ENCODE peak calls at places on chromosomes 6 and 20, in seven cellular contexts. H is IMR-90, J is H9, Q is mesenchymal stem cell, O is mesendoderm, T is neuronal stem cell, U is trophoblast cell. S is an unnamed sample.

GRCh38 chr6:111709615-111710398 is 104.1 kb upstream of the TRAF3IP2 start:
- DNase-seq in H (peak; percentile 76), J (peak; percentile 43), Q (peak; percentile 71), O (peak; percentile 66), T (peak; percentile 48), U (peak; percentile 22), S (no peak)

GRCh38 chr6:125004797-125005595 is 42.8 kb downstream of the RNF217 start:
- DNase-seq in H (no peak), J (no peak), Q (no peak), O (no peak), T (no peak), U (no peak), S (no peak)

GRCh38 chr6:144006731-144007454 is 1.2 kb downstream of the PLAGL1 start:
- DNase-seq in H (peak; percentile 75), J (no peak), Q (peak; percentile 65), O (peak; percentile 19), T (no peak), U (no peak), S (no peak)

GRCh38 chr20:37498066-37498702 is 22.9 kb upstream of the NNAT start:
- DNase-seq in H (peak; percentile 43), J (no peak), Q (peak; percentile 22), O (no peak), T (no peak), U (no peak), S (no peak)

GRCh38 chr20:54155736-54156317 is 18.0 kb downstream of the CYP24A1 start:
- DNase-seq in H (no peak), J (no peak), Q (no peak), O (no peak), T (no peak), U (no peak), S (no peak)

GRCh38 chr20:61887694-61888093 is 178.0 kb downstream of the TAF4 start:
- DNase-seq in H (no peak), J (no peak), Q (no peak), O (peak; percentile 32), T (no peak), U (no peak), S (no peak)

GRCh38 chr6:148915889-148916288 is 169.1 kb downstream of the UST start:
- DNase-seq in H (no peak), J (no peak), Q (no peak), O (no peak), T (no peak), U (no peak), S (no peak)

GRCh38 chr6:117265425-117266266 is at the start of gene VGLL2:
- DNase-seq in H (peak; percentile 18), J (peak; percentile 70), Q (peak; percentile 45), O (peak; percentile 72), T (peak; percentile 68), U (peak; percentile 33), S (peak; percentile 79)

GRCh38 chr6:134103004-134103403 is 50.6 kb upstream of the SLC2A12 start:
- DNase-seq in H (no peak), J (no peak), Q (no peak), O (no peak), T (no peak), U (no peak), S (no peak)

GRCh38 chr6:132872923-132873322 is 58.6 kb downstream of the RPS12 start:
- DNase-seq in H (no peak), J (no peak), Q (no peak), O (no peak), T (no peak), U (no peak), S (no peak)

GRCh38 chr6:54217018-54217417 is 91.2 kb upstream of the TINAG start:
- DNase-seq in H (no peak), J (no peak), Q (no peak), O (no peak), T (no peak), U (no peak), S (no peak)

DNA sequence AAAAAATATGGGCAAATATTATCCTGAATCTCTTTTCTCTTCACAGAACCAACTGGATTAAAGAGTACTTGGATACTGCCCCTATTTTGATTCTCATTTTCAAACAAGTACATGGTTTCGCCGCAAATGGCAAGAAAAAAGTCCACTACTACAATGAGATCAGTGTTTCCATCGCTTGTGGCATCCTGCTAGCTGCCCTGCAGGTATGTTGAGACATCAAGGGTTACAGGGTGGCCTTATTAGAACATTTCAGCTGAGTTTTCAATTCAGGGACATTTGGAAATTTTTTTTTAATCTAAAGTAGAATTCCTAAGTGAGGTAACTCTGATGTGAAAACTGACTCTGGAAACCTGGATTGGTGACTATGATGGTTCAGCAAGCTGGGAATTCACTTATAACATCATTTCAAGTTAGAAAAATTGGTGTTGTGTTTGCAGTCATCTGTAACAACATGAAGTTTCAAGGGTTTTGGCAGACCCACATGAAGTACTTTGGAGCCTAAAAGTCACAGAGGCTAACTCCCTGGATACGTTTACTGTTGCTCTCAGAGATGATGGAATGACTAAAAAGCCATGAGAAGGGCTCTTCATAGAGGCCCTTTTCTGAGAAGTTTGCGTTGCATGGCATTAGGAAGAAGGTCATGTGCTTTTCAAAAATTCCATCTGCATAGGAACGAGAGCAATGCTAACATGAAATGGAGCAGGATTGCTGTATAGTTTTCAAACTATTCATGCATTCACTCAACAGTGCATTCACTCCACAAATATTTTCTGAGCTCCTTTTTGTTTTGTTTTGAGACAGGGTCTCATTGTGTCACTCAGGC is 25.5 kb downstream of the IYD start:
- DNase-seq in H (no peak), J (no peak), Q (no peak), O (no peak), T (no peak), U (peak; percentile 32), S (no peak)
- H2AK5ac ChIP-seq in H (no peak overlapping the region), J (no peak overlapping the region), Q (no peak overlapping the region), O (no peak overlapping the region), T (no peak overlapping the region), U (no peak overlapping the region), S (no peak overlapping the region)

GRCh38 chr6:18742406-18742805 is 355.3 kb downstream of the RNF144B start:
- DNase-seq in H (no peak), J (no peak), Q (no peak), O (no peak), T (no peak), U (no peak), S (no peak)

GRCh38 chr6:18752278-18753057 is 365.3 kb downstream of the RNF144B start:
- DNase-seq in H (no peak), J (peak; percentile 33), Q (no peak), O (peak; percentile 48), T (no peak), U (no peak), S (no peak)

GRCh38 chr6:18741741-18742140 is 354.6 kb downstream of the RNF144B start:
- DNase-seq in H (no peak), J (no peak), Q (no peak), O (no peak), T (no peak), U (no peak), S (no peak)

GRCh38 chr6:18748314-18748713 is 361.2 kb downstream of the RNF144B start:
- DNase-seq in H (no peak), J (no peak), Q (no peak), O (no peak), T (peak; percentile 46), U (no peak), S (no peak)

DNA sequence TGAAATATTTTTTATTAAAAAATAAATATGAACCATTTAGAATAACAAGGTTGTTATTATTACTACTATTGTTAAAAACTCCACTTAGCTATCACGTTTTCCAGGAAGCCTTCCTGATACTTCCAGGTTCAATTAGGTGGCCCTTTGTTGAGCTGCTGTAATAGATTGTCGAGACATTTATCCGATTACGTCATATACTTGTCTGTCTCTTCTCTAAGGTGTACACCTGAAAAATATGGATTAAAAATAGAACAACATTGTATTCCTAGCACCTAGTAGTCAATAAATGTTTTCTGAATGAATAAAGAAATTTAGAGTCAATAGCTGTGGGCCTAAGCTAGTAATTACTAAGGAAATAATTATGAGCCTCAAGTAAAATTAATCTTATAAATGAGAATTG is 359.6 kb downstream of the RNF144B start:
- DNase-seq in H (no peak), J (no peak), Q (no peak), O (no peak), T (no peak), U (no peak), S (no peak)
- H2AK5ac ChIP-seq in H (no peak overlapping the region), J (no peak overlapping the region), Q (no peak overlapping the region), O (no peak overlapping the region), T (no peak overlapping the region), U (no peak overlapping the region), S (no peak overlapping the region)

GRCh38 chr20:6611911-6612614 is 155.4 kb upstream of the BMP2 start:
- DNase-seq in H (no peak), J (no peak), Q (no peak), O (no peak), T (no peak), U (no peak), S (no peak)

GRCh38 chr20:6616421-6616820 is 151.1 kb upstream of the BMP2 start:
- DNase-seq in H (no peak), J (no peak), Q (no peak), O (no peak), T (no peak), U (no peak), S (no peak)

GRCh38 chr20:6614836-6615235 is 152.7 kb upstream of the BMP2 start:
- DNase-seq in H (no peak), J (no peak), Q (no peak), O (no peak), T (no peak), U (no peak), S (no peak)

GRCh38 chr20:6612615-6612917 is 154.9 kb upstream of the BMP2 start:
- DNase-seq in H (no peak), J (no peak), Q (no peak), O (no peak), T (no peak), U (no peak), S (no peak)

GRCh38 chr20:6613280-6613861 is 154.1 kb upstream of the BMP2 start:
- DNase-seq in H (no peak), J (no peak), Q (no peak), O (peak; percentile 44), T (no peak), U (no peak), S (no peak)
- H2AK5ac ChIP-seq in H (no peak overlapping the region), J (no peak overlapping the region), Q (no peak overlapping the region), O (no peak overlapping the region), T (no peak overlapping the region), U (no peak overlapping the region), S (no peak overlapping the region)

GRCh38 chr6:166999845-167000253 is 652 bp downstream of the CEP43 start:
- DNase-seq in H (no peak), J (no peak), Q (peak; percentile 35), O (peak; percentile 39), T (no peak), U (no peak), S (no peak)
- H2AK5ac ChIP-seq in H (no peak overlapping the region), J (no peak overlapping the region), Q (no peak overlapping the region), O (no peak overlapping the region), T (peak overlapping the region; percentile 79), U (no peak overlapping the region), S (no peak overlapping the region)

GRCh38 chr6:167119680-167120556 is 3.0 kb upstream of the CCR6 start:
- DNase-seq in H (no peak), J (no peak), Q (no peak), O (no peak), T (no peak), U (no peak), S (no peak)
- H2AK5ac ChIP-seq in H (no peak overlapping the region), J (no peak overlapping the region), Q (no peak overlapping the region), O (no peak overlapping the region), T (no peak overlapping the region), U (no peak overlapping the region), S (no peak overlapping the region)

GRCh38 chr20:46665602-46666001 is 14.3 kb upstream of the SLC13A3 start:
- DNase-seq in H (no peak), J (no peak), Q (no peak), O (no peak), T (no peak), U (peak; percentile 48), S (no peak)
- H2AK5ac ChIP-seq in H (no peak overlapping the region), J (no peak overlapping the region), Q (no peak overlapping the region), O (no peak overlapping the region), T (no peak overlapping the region), U (no peak overlapping the region), S (no peak overlapping the region)

S was measured in H1.